ENCODE peak calls at places on chromosomes 16 and 17, in seven cellular contexts. M is IMR-90, G is SK-N-SH, A is A549, P is K562, Y is HepG2, T is H1. S is an unnamed sample.

GRCh38 chr17:34633351-34633750 is 54.0 kb downstream of the TMEM132E start:
- DNase-seq in M (no peak), G (no peak), A (no peak), P (no peak), Y (no peak), T (peak; percentile 65), S (no peak)

GRCh38 chr16:30722916-30723315 is 23.9 kb downstream of the SRCAP start:
- DNase-seq in M (no peak), G (no peak), A (no peak), P (no peak), Y (no peak), T (no peak), S (no peak)

GRCh38 chr17:1999557-2000251 is 25.4 kb downstream of the RTN4RL1 start:
- DNase-seq in M (peak; percentile 19), G (peak; percentile 51), A (peak; percentile 50), P (no peak), Y (peak; percentile 25), T (no peak), S (no peak)

GRCh38 chr17:40320771-40321501 is 12.0 kb downstream of the RARA start:
- DNase-seq in M (no peak), G (no peak), A (no peak), P (peak; percentile 62), Y (no peak), T (no peak), S (no peak)

GRCh38 chr17:17493986-17494466 is 2.2 kb downstream of the RASD1 start:
- DNase-seq in M (no peak), G (no peak), A (no peak), P (no peak), Y (no peak), T (peak; percentile 45), S (no peak)

GRCh38 chr16:86951831-86952598 is 365.2 kb downstream of the C16orf95 start:
- DNase-seq in M (peak; percentile 99), G (no peak), A (peak; percentile 87), P (no peak), Y (no peak), T (no peak), S (no peak)

GRCh38 chr17:27376637-27377547 is 79.4 kb upstream of the KSR1 start:
- DNase-seq in M (peak; percentile 44), G (no peak), A (peak; percentile 37), P (no peak), Y (no peak), T (no peak), S (no peak)

GRCh38 chr17:43634681-43635125 is 27.0 kb downstream of the MEOX1 start:
- DNase-seq in M (peak; percentile 53), G (no peak), A (no peak), P (no peak), Y (peak; percentile 53), T (no peak), S (no peak)

GRCh38 chr16:10514369-10515055 is 65.9 kb downstream of the EMP2 start:
- DNase-seq in M (peak; percentile 70), G (peak; percentile 62), A (peak; percentile 60), P (peak; percentile 57), Y (peak; percentile 73), T (peak; percentile 71), S (no peak)

GRCh38 chr17:58520843-58521430 is 6.5 kb upstream of the MTMR4 start:
- DNase-seq in M (peak; percentile 13), G (peak; percentile 42), A (peak; percentile 58), P (no peak), Y (peak; percentile 64), T (peak; percentile 62), S (no peak)

GRCh38 chr17:29051731-29052130 is 8.8 kb downstream of the PIPOX start:
- DNase-seq in M (no peak), G (no peak), A (no peak), P (no peak), Y (no peak), T (no peak), S (no peak)

GRCh38 chr17:57211543-57211942 is 44.8 kb upstream of the MSI2 start:
- DNase-seq in M (peak; percentile 15), G (no peak), A (peak; percentile 17), P (no peak), Y (peak; percentile 21), T (no peak), S (no peak)

GRCh38 chr16:81939164-81940067 is 71.9 kb downstream of the SDR42E1 start:
- DNase-seq in M (no peak), G (no peak), A (peak; percentile 14), P (no peak), Y (no peak), T (peak; percentile 71), S (no peak)

GRCh38 chr16:68475071-68475470 is 26.8 kb upstream of the SMPD3 start:
- DNase-seq in M (no peak), G (no peak), A (peak; percentile 11), P (no peak), Y (no peak), T (no peak), S (no peak)

GRCh38 chr17:17567631-17568030 is 23.9 kb downstream of the PEMT start:
- DNase-seq in M (peak; percentile 17), G (peak; percentile 65), A (no peak), P (no peak), Y (no peak), T (no peak), S (no peak)

GRCh38 chr16:48448799-48449481 is 63.7 kb upstream of the SIAH1 start:
- DNase-seq in M (no peak), G (no peak), A (no peak), P (no peak), Y (no peak), T (no peak), S (no peak)

GRCh38 chr16:67884-68789 is 4.3 kb downstream of the RHBDF1 start:
- DNase-seq in M (peak; percentile 49), G (no peak), A (no peak), P (no peak), Y (no peak), T (no peak), S (no peak)

GRCh38 chr17:82609655-82610054 is 38.6 kb downstream of the WDR45B start:
- DNase-seq in M (no peak), G (no peak), A (no peak), P (no peak), Y (no peak), T (no peak), S (no peak)

GRCh38 chr16:56933828-56934598 is 2.1 kb downstream of the HERPUD1 start:
- DNase-seq in M (no peak), G (no peak), A (no peak), P (no peak), Y (no peak), T (no peak), S (no peak)

GRCh38 chr16:59593256-59593655 is 859.1 kb upstream of the GOT2 start:
- DNase-seq in M (peak; percentile 86), G (no peak), A (no peak), P (no peak), Y (no peak), T (no peak), S (no peak)

GRCh38 chr17:80224683-80225082 is 4.5 kb downstream of the SLC26A11 start:
- DNase-seq in M (no peak), G (no peak), A (no peak), P (no peak), Y (no peak), T (no peak), S (no peak)

GRCh38 chr16:86074651-86075487 is 175.9 kb downstream of the IRF8 start:
- DNase-seq in M (peak; percentile 61), G (no peak), A (no peak), P (no peak), Y (no peak), T (no peak), S (no peak)

GRCh38 chr17:45784583-45785372 is 658 bp downstream of the CRHR1 start:
- DNase-seq in M (no peak), G (peak; percentile 90), A (no peak), P (peak; percentile 69), Y (peak; percentile 24), T (peak; percentile 80), S (no peak)

GRCh38 chr16:12898556-12898955 is 2.8 kb upstream of the SHISA9 start:
- DNase-seq in M (no peak), G (no peak), A (no peak), P (no peak), Y (no peak), T (no peak), S (no peak)

GRCh38 chr17:8322078-8322477 is 12.0 kb downstream of the ARHGEF15 start:
- DNase-seq in M (no peak), G (peak; percentile 12), A (no peak), P (no peak), Y (no peak), T (no peak), S (no peak)

DNA sequence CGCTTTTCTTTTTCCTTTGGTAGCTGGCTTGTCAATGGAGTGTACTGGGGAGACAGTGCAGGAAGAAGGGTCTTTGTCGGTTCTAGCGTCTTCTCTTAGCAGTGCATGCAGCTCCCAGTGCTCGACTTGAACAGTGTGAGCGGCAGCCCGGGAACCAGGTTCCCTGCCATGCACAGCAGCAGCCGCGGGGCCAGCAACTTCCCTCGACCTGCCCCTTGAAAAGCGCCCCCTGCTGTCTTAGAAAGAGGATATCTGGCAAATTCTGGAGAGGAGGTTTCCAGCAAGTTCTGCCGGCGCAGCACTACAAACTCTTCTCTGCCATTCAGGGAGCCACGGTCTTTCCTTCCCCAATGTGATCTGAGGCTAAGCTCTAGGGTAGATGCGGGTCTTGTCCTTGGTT is 451.5 kb downstream of the PMP22 start:
- DNase-seq in M (no peak), G (peak; percentile 4), A (peak; percentile 52), P (peak; percentile 20), Y (peak; percentile 36), T (peak; percentile 73), S (no peak)
- TF ChIP-seq RFX5 in M (no peak), G (no peak), A (no peak), P (no peak), Y (no peak), T (no peak), S (no peak)

GRCh38 chr17:16425202-16425601 is 9.8 kb downstream of the TRPV2 start:
- DNase-seq in M (no peak), G (no peak), A (no peak), P (no peak), Y (no peak), T (no peak), S (no peak)
- TF ChIP-seq RFX5 in M (no peak), G (no peak), A (no peak), P (no peak), Y (no peak), T (no peak), S (no peak)

DNA sequence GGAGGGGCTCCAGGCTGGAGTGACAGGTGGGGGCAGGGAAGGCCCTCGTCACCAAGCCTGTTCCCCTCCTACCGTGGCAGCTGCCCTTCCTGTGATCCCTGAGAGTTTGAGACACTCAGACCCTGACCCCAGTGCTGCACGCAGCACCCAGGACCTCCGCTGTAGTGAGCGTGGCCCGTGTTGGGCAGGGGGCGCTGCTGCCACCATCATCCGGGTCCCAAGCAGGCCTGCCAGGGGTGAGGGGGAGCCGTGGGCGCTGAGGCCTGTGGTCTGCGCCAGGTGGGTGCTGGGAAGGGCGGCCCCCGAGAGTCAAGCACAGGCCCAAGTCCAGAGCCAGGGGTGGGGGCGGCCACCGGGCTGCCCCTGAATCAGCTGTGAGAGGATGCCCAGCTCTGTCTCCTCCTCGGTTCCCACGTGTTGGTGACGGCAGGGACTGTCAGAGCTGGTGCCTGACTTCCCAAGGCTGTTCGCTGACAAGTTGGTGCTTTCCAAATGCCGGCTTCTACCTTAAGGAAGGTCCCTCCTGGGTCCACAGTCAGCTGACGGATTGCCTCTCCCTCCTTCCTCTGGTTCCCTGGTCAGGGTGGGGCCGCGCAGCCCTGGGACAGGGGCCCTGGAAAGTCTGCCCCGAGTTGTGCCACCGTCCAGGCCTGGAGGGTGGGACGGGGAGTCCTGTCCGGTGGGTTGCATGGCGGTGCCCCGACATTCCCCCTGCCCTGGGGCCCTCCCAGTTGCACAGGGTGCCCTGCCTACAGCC is 31.1 kb downstream of the TPSG1 start:
- DNase-seq in M (no peak), G (no peak), A (no peak), P (no peak), Y (no peak), T (peak; percentile 61), S (no peak)
- TF ChIP-seq RFX5 in M (no peak), G (no peak), A (no peak), P (no peak), Y (no peak), T (no peak), S (no peak)

GRCh38 chr17:73172252-73172651 is 7.4 kb downstream of the SSTR2 start:
- DNase-seq in M (no peak), G (no peak), A (no peak), P (no peak), Y (no peak), T (no peak), S (no peak)
- TF ChIP-seq RFX5 in M (no peak), G (no peak), A (no peak), P (no peak), Y (no peak), T (no peak), S (no peak)